ENCODE peak calls at places on chromosomes 12 and 14, in eight cellular contexts. A is T follicular helper cell; Q is activated naive CD8-positive, alpha-beta T cell treated with anti-CD3 and anti-CD28 coated beads, Interleukin-2, amount 50 U/mL, for 16 hours; M is AG08395; T is ovary; D is glutamatergic neuron; X is skeletal muscle cell; U is RCC 7860. B is an unnamed sample.

GRCh38 chr12:71452006-71452405 is 12.4 kb downstream of the LGR5 start:
- DNase-seq in A (no peak), Q (no peak), M (no peak), T (no peak), D (no peak), X (no peak), U (no peak), B (no peak)

GRCh38 chr12:32997471-32997870 is 100.9 kb upstream of the PKP2 start:
- DNase-seq in A (no peak), Q (no peak), M (no peak), T (no peak), D (no peak), X (no peak), U (no peak), B (no peak)

GRCh38 chr14:70188292-70188607 is 501 bp downstream of the SLC8A3 start:
- DNase-seq in A (no peak), Q (no peak), M (peak), T (no peak), D (no peak), X (no peak), U (no peak), B (peak)

GRCh38 chr14:67622675-67623074 is 3.0 kb downstream of the ARG2 start:
- DNase-seq in A (no peak), Q (no peak), M (peak), T (no peak), D (no peak), X (peak), U (peak), B (no peak)

GRCh38 chr12:57772429-57773322 is at the start of gene EEF1AKMT3:
- DNase-seq in A (no peak), Q (no peak), M (peak), T (peak), D (peak), X (no peak), U (peak), B (peak)

GRCh38 chr12:114006482-114007425 is 40.6 kb upstream of the RBM19 start:
- DNase-seq in A (no peak), Q (no peak), M (no peak), T (no peak), D (no peak), X (no peak), U (no peak), B (no peak)

GRCh38 chr14:51093371-51094281 is 1.3 kb downstream of the TRIM9 start:
- DNase-seq in A (peak), Q (no peak), M (no peak), T (peak), D (peak), X (no peak), U (peak), B (peak)

GRCh38 chr12:52296572-52297215 is 5.4 kb upstream of the KRT81 start:
- DNase-seq in A (no peak), Q (no peak), M (no peak), T (no peak), D (no peak), X (no peak), U (no peak), B (no peak)

GRCh38 chr12:76688001-76688400 is 75.9 kb upstream of the ZDHHC17 start:
- DNase-seq in A (no peak), Q (no peak), M (peak), T (no peak), D (no peak), X (no peak), U (no peak), B (no peak)

GRCh38 chr14:75198291-75198933 is 22.0 kb upstream of the TMED10 start:
- DNase-seq in A (no peak), Q (no peak), M (no peak), T (no peak), D (no peak), X (no peak), U (no peak), B (no peak)

GRCh38 chr14:90760591-90761316 is 55.5 kb downstream of the TTC7B start:
- DNase-seq in A (no peak), Q (no peak), M (peak), T (no peak), D (no peak), X (no peak), U (no peak), B (no peak)

GRCh38 chr12:121989951-121990647 is 31.6 kb upstream of the BCL7A start:
- DNase-seq in A (no peak), Q (no peak), M (no peak), T (no peak), D (no peak), X (no peak), U (no peak), B (no peak)

GRCh38 chr14:22159049-22159448 is 430.0 kb downstream of the DAD1 start:
- DNase-seq in A (no peak), Q (no peak), M (no peak), T (no peak), D (no peak), X (no peak), U (peak), B (no peak)

GRCh38 chr12:3604281-3604680 is 113.3 kb downstream of the PRMT8 start:
- DNase-seq in A (no peak), Q (no peak), M (no peak), T (no peak), D (peak), X (no peak), U (no peak), B (peak)

GRCh38 chr14:51652168-51653095 is 722 bp downstream of the FRMD6 start:
- DNase-seq in A (peak), Q (peak), M (no peak), T (peak), D (peak), X (no peak), U (no peak), B (peak)

GRCh38 chr12:25242981-25243764 is 7.6 kb downstream of the KRAS start:
- DNase-seq in A (no peak), Q (no peak), M (no peak), T (no peak), D (no peak), X (no peak), U (no peak), B (no peak)

GRCh38 chr12:46387697-46388096 is 15.1 kb upstream of the SLC38A2 start:
- DNase-seq in A (no peak), Q (no peak), M (no peak), T (no peak), D (no peak), X (no peak), U (peak), B (no peak)

GRCh38 chr12:14828896-14829295 is 14.4 kb downstream of the ART4 start:
- DNase-seq in A (no peak), Q (no peak), M (peak), T (no peak), D (no peak), X (no peak), U (no peak), B (peak)

GRCh38 chr12:13702401-13702800 is 279.0 kb downstream of the GRIN2B start:
- DNase-seq in A (no peak), Q (no peak), M (no peak), T (no peak), D (peak), X (no peak), U (no peak), B (no peak)

GRCh38 chr12:47768323-47768811 is 4.7 kb upstream of the SLC48A1 start:
- DNase-seq in A (no peak), Q (no peak), M (no peak), T (no peak), D (no peak), X (no peak), U (peak), B (no peak)